ENCODE peak calls at places on chromosome 2, in six cellular contexts. Z is pancreas, C is heart right ventricle, T is BE2C, U is upper lobe of right lung, E is PC-9. S is an unnamed sample. For H3K4me1, the result is how much of the 10 kb centered on the place peaks cover.

GRCh38 chr2:10901160-10901559 is 10.6 kb upstream of the KCNF1 start:
- DNase-seq in U (no peak), C (no peak), Z (no peak), T (no peak), E (peak), S (peak)

GRCh38 chr2:151374426-151374825 is 17.0 kb downstream of the TNFAIP6 start:
- DNase-seq in C (no peak), U (no peak), T (no peak), Z (no peak), E (no peak), S (no peak)

GRCh38 chr2:109538551-109538950 is 75.2 kb downstream of the SEPTIN10 start:
- DNase-seq in U (no peak), T (no peak), E (no peak), C (no peak), Z (no peak), S (no peak)

GRCh38 chr2:71713581-71714580 is 260.5 kb downstream of the DYSF start:
- DNase-seq in C (no peak), U (no peak), T (no peak), Z (peak), E (peak), S (no peak)

GRCh38 chr2:191789791-191790190 is 57.1 kb downstream of the CAVIN2 start:
- DNase-seq in Z (no peak), T (no peak), C (no peak), U (no peak), E (no peak), S (no peak)

GRCh38 chr2:216633616-216634316 is 546 bp downstream of the IGFBP2 start:
- DNase-seq in E (no peak), U (no peak), C (no peak), Z (peak), T (peak), S (peak)

GRCh38 chr2:5693288-5694015 is 1.3 kb downstream of the SOX11 start:
- DNase-seq in U (no peak), Z (peak), E (no peak), T (no peak), C (no peak), S (no peak)

GRCh38 chr2:47897191-47897955 is 8.9 kb downstream of the FBXO11 start:
- DNase-seq in T (no peak), E (no peak), U (no peak), Z (no peak), C (no peak), S (no peak)

GRCh38 chr2:126510960-126511359 is 145.0 kb upstream of the GYPC start:
- DNase-seq in U (no peak), E (no peak), T (no peak), Z (no peak), C (no peak), S (no peak)

GRCh38 chr2:176729706-176730569 is 460.7 kb downstream of the MTX2 start:
- DNase-seq in Z (peak), C (peak), T (peak), U (no peak), E (no peak), S (no peak)

GRCh38 chr2:179532890-179533289 is 268.3 kb upstream of the SESTD1 start:
- DNase-seq in C (no peak), T (no peak), U (no peak), E (no peak), Z (no peak), S (no peak)

GRCh38 chr2:44746856-44747612 is 194.5 kb upstream of the SIX3 start:
- DNase-seq in E (peak), T (no peak), U (no peak), Z (no peak), C (no peak), S (no peak)

GRCh38 chr2:168030862-168031624 is 216.4 kb downstream of the STK39 start:
- DNase-seq in C (no peak), T (no peak), E (no peak), Z (no peak), U (no peak), S (no peak)

GRCh38 chr2:197973772-197974171 is 169.4 kb downstream of the PLCL1 start:
- DNase-seq in E (no peak), C (no peak), T (no peak), U (no peak), Z (no peak), S (no peak)

GRCh38 chr2:186181625-186182024 is 304.4 kb upstream of the ZC3H15 start:
- DNase-seq in U (no peak), C (no peak), T (no peak), Z (no peak), E (no peak), S (no peak)

GRCh38 chr2:120805590-120805989 is 69.9 kb downstream of the GLI2 start:
- DNase-seq in U (no peak), T (no peak), C (no peak), E (no peak), Z (no peak), S (no peak)

GRCh38 chr2:158745067-158745865 is 49.9 kb upstream of the DAPL1 start:
- DNase-seq in U (no peak), T (peak), E (no peak), Z (no peak), C (peak), S (peak)

GRCh38 chr2:79832540-79833234 is 319.8 kb downstream of the CTNNA2 start:
- DNase-seq in U (no peak), E (no peak), Z (no peak), C (no peak), T (peak), S (no peak)

GRCh38 chr2:53460347-53460746 is 307.3 kb upstream of the CHAC2 start:
- DNase-seq in Z (peak), C (peak), U (no peak), E (no peak), T (peak), S (peak)

GRCh38 chr2:118853129-118853640 is 5.7 kb upstream of the EN1 start:
- DNase-seq in U (no peak), Z (no peak), T (no peak), C (no peak), E (no peak), S (no peak)
- H3K4me3 ChIP-seq in U (no peak), Z (no peak), T (no peak), C (no peak), E (no peak), S (no peak)

DNA sequence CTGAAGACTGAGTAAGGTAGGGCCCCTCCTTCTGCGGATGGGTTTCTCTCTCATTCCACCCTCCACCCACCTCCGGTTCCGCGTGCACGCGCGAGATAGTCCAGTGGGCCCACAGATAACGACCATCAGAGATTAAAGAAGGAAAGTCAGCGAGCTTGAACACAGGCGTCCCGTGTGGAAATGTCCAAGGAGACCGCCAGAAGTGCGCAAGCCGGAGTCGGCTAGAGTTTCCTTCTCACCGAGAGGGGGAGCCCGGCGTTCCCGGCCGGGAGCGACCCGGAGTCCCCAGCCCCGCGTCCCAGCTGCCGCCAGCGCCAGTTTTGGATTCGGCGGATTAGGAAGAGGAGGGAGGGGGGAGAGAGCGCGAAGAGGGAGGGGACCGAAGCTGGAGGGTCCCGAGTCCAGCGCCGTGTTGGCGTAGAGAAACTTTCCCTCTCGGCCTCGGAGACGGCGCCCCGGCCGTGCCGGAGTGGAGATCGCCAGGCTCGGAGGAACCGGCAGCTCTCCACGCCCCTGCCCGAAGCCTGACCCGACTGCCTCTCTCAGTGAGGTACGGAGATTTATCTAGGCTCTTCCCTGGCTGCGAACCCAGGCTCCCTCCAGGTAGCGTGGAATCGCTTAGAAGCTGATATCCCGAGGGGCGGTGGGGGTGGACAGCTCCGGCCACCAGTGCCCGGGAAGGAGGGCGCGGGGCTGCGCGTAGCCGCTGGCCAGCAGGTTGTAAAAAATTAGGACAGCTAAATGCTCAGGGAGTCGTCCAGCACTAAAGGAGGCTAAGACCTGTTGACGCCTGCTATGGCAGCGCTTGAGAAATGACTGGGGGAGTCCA is at the start of gene GULP1:
- DNase-seq in T (peak), U (peak), C (peak), Z (peak), E (peak), S (peak)
- TF ChIP-seq CTCF in T (peak), U (peak), C (peak), Z (peak), E (peak), S (peak)

GRCh38 chr2:241307055-241307454 is 8.4 kb downstream of the HDLBP start:
- DNase-seq in Z (no peak), E (no peak), U (no peak), T (no peak), C (no peak), S (no peak)
- H3K4me1 ChIP-seq in Z (under half), E (under half), U (under half), T (under half), C (under half), S (under half)

DNA sequence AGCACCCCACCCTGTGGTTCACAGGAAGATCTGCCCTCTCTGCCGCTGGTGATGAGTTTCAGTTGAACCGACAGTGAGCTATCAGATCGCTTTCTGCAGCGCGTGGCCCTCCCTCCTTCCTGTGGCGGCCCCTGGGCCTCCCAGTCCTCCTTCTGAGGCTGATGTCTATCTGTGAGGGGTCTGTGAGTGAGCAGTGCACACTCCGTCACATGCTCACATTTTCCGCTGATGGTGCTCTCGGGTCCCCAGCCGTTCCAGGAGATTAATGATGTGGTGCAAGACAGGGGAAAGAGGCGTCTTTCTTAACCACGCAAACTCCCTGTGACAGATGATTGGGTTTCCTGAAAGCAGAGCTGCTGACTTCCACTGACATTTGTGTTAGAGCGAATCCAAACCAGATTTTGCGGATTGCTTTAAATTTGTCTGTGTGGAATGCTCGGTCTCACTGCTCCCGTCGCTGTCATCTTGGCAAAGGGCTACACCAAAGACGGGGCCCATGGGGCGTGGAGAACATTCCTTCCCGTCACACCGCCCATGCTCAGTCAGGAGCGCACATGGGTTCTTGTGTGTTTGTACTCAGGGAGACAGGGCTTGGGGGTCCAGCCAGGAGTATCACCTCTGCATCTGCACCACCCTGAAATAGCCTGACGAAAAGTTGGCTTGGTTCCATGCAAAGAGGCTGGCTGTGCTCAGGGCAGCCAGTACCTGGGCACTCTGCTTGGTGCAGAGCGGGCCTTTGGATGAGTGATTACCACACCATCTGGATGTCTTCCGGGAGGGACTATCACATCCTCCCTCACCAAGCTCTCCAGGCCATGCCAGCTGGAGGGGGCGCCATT is 154.7 kb upstream of the HS6ST1 start:
- DNase-seq in T (peak), C (no peak), U (peak), E (no peak), Z (no peak), S (peak)
- H3K4me3 ChIP-seq in T (peak), C (peak), U (peak), E (no peak), Z (no peak), S (no peak)

DNA sequence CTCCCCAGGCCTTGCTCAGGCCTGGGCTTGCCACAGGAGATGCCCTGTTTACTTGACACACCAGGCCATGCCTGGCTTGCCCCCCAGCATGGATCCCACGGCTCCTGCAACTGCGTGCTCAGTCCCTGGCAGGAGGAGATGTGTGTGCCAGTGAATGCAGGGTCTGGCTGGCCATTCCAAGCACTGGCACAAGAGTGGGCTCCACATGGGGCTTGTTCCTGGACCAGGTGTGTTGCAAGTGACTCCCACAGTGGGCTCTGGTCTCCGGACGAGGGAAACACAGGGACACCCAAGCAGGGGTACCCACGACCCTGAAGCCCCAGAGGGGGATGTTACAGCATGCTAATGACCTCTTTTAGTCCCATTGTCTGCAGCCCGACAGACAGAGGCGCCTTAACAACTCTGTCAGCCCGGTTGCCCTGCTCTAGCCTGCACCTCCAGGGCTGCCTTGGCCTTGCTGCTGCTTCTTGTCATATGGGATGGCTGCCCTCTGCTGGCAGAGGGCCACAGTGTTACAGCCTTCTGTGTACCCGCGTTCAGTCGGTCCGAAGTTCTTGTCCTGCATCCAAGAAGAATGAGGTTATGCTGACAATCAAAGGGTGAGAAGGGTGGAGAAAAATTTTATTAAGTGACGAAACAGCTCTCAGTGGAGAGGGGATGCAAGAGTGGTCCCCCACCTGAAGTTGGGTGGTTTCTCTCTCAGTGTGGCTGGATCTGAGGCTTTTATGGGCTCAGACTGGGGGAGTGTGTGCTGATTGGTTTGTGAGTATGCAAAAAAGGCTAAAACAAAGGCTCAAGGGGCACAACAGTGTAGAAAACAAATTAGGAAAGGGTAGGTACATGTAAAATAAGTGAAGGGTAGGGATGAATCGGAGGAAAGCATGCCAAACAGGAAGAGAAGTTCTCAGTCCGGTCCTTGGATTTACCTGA is 180.4 kb downstream of the MBD5 start:
- DNase-seq in Z (peak), T (peak), U (peak), E (no peak), C (peak), S (peak)
- TF ChIP-seq CTCF in Z (no peak), T (peak), U (peak), E (peak), C (peak), S (peak)

DNA sequence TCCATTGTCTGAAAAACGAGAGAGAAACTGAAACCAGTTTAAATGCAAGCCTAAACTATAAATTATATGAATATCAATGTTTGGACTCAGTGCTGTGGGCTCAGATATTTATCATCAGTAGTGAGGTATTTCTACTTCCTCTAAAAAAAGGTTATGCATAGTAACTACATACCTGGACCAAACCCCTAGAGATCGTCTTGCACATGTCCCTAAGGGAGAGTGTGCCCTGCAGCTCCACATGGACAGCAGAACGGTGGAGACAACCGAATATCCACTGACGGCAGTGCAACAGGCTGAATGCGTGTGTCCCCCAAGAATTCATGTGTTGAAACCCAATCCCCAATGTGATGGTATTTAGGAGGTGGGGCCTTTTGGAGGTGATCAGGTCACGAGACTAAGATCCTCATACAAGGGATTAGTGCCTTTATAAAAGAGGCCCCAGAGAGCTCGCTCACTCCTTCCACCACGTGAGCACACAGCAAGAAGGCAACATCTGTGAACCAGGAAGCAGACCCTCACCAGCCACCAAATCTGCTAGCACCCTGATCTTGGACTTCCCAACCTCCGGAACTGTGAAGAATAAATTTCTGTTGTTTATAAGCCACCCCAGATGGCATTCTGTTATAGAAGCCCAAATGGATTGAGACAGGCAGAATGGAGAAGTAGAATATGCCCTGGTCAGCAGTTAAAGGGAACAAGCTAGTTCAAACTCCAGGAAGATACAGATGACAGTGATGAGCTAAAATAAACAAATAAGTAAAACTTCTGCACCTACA is 208.4 kb downstream of the ANAPC1 start:
- DNase-seq in Z (no peak), C (no peak), T (no peak), E (no peak), U (no peak), S (no peak)
- H3K4me1 ChIP-seq in Z (under half), C (under half), T (under half), E (under half), U (under half), S (under half)